ENCODE peak calls at places on chromosomes 13 and 19, in eight cellular contexts. One of them, this sample, is unnamed.
A peak's percentile ranks its signal among the peaks of the same experiment; 100 is the strongest.

GRCh38 chr19:16571283-16571682 is 932 bp downstream of the SLC35E1 start:
- DNase-seq in HAP-1: no peak
- DNase-seq in PC-3: peak; percentile 49
- DNase-seq in Caco-2: no peak
- DNase-seq in left ventricle myocardium inferior: no peak
- DNase-seq in aorta: no peak
- DNase-seq in BE2C: no peak
- DNase-seq in lung: no peak
- DNase-seq in this sample: no peak

GRCh38 chr19:24078688-24079087 is 8.3 kb upstream of the ZNF254 start:
- DNase-seq in aorta: no peak
- DNase-seq in HAP-1: peak; percentile 13
- DNase-seq in lung: no peak
- DNase-seq in Caco-2: no peak
- DNase-seq in BE2C: no peak
- DNase-seq in PC-3: no peak
- DNase-seq in left ventricle myocardium inferior: no peak
- DNase-seq in this sample: no peak

GRCh38 chr13:109196896-109197295 is 567.5 kb downstream of the MYO16 start:
- DNase-seq in PC-3: no peak
- DNase-seq in left ventricle myocardium inferior: no peak
- DNase-seq in aorta: no peak
- DNase-seq in Caco-2: no peak
- DNase-seq in BE2C: peak; percentile 51
- DNase-seq in HAP-1: peak; percentile 7
- DNase-seq in lung: no peak
- DNase-seq in this sample: no peak

GRCh38 chr19:33496016-33496415 is 25.6 kb downstream of the PEPD start:
- DNase-seq in left ventricle myocardium inferior: no peak
- DNase-seq in lung: no peak
- DNase-seq in aorta: peak; percentile 5
- DNase-seq in Caco-2: no peak
- DNase-seq in BE2C: peak; percentile 47
- DNase-seq in PC-3: no peak
- DNase-seq in HAP-1: no peak
- DNase-seq in this sample: no peak

GRCh38 chr19:40286235-40286530 is 1.0 kb upstream of the AKT2 start:
- DNase-seq in aorta: no peak
- DNase-seq in BE2C: no peak
- DNase-seq in left ventricle myocardium inferior: no peak
- DNase-seq in Caco-2: no peak
- DNase-seq in lung: no peak
- DNase-seq in HAP-1: no peak
- DNase-seq in PC-3: no peak
- DNase-seq in this sample: no peak

GRCh38 chr19:55640043-55640576 is 692 bp upstream of the ZNF580 start:
- DNase-seq in PC-3: no peak
- DNase-seq in Caco-2: peak; percentile 89
- DNase-seq in HAP-1: no peak
- DNase-seq in lung: peak; percentile 64
- DNase-seq in left ventricle myocardium inferior: peak; percentile 65
- DNase-seq in BE2C: peak; percentile 74
- DNase-seq in aorta: peak; percentile 82
- DNase-seq in this sample: peak; percentile 54

GRCh38 chr13:111373486-111373885 is 53.0 kb downstream of the TEX29 start:
- DNase-seq in PC-3: no peak
- DNase-seq in aorta: no peak
- DNase-seq in left ventricle myocardium inferior: no peak
- DNase-seq in HAP-1: no peak
- DNase-seq in lung: peak; percentile 9
- DNase-seq in Caco-2: no peak
- DNase-seq in BE2C: no peak
- DNase-seq in this sample: no peak

GRCh38 chr19:13262450-13262849 is 112.2 kb downstream of the IER2 start:
- DNase-seq in Caco-2: no peak
- DNase-seq in PC-3: peak; percentile 88
- DNase-seq in HAP-1: no peak
- DNase-seq in left ventricle myocardium inferior: no peak
- DNase-seq in lung: no peak
- DNase-seq in BE2C: no peak
- DNase-seq in aorta: no peak
- DNase-seq in this sample: no peak

GRCh38 chr19:7605490-7606222 is 10.0 kb downstream of the CAMSAP3 start:
- DNase-seq in HAP-1: peak; percentile 81
- DNase-seq in left ventricle myocardium inferior: no peak
- DNase-seq in Caco-2: peak; percentile 79
- DNase-seq in BE2C: peak; percentile 93
- DNase-seq in aorta: no peak
- DNase-seq in PC-3: peak; percentile 71
- DNase-seq in lung: no peak
- DNase-seq in this sample: no peak

GRCh38 chr13:65638572-65639168 is 1591.5 kb downstream of the PCDH9 start:
- DNase-seq in left ventricle myocardium inferior: no peak
- DNase-seq in BE2C: peak; percentile 40
- DNase-seq in Caco-2: no peak
- DNase-seq in aorta: no peak
- DNase-seq in PC-3: peak; percentile 56
- DNase-seq in lung: no peak
- DNase-seq in HAP-1: peak; percentile 43
- DNase-seq in this sample: no peak

GRCh38 chr13:34020388-34020787 is 202.4 kb downstream of the RFC3 start:
- DNase-seq in HAP-1: no peak
- DNase-seq in Caco-2: no peak
- DNase-seq in aorta: no peak
- DNase-seq in left ventricle myocardium inferior: no peak
- DNase-seq in PC-3: peak; percentile 60
- DNase-seq in lung: no peak
- DNase-seq in BE2C: no peak
- DNase-seq in this sample: no peak

GRCh38 chr13:23386533-23386932 is 47.0 kb downstream of the SACS start:
- DNase-seq in Caco-2: no peak
- DNase-seq in PC-3: no peak
- DNase-seq in left ventricle myocardium inferior: no peak
- DNase-seq in BE2C: no peak
- DNase-seq in lung: no peak
- DNase-seq in HAP-1: no peak
- DNase-seq in aorta: no peak
- DNase-seq in this sample: no peak

GRCh38 chr19:1555802-1556638 is 12.1 kb downstream of the MEX3D start:
- DNase-seq in lung: no peak
- DNase-seq in PC-3: no peak
- DNase-seq in left ventricle myocardium inferior: no peak
- DNase-seq in aorta: no peak
- DNase-seq in Caco-2: no peak
- DNase-seq in HAP-1: no peak
- DNase-seq in BE2C: no peak
- DNase-seq in this sample: no peak

GRCh38 chr13:113668491-113668971 is 1.5 kb downstream of the GRK1 start:
- DNase-seq in aorta: peak; percentile 25
- DNase-seq in left ventricle myocardium inferior: peak; percentile 4
- DNase-seq in HAP-1: no peak
- DNase-seq in BE2C: no peak
- DNase-seq in lung: no peak
- DNase-seq in PC-3: no peak
- DNase-seq in Caco-2: peak; percentile 23
- DNase-seq in this sample: no peak

GRCh38 chr13:113559901-113560644 is 24.5 kb upstream of the TFDP1 start:
- DNase-seq in left ventricle myocardium inferior: no peak
- DNase-seq in BE2C: no peak
- DNase-seq in HAP-1: peak; percentile 6
- DNase-seq in Caco-2: peak; percentile 29
- DNase-seq in PC-3: no peak
- DNase-seq in aorta: no peak
- DNase-seq in lung: peak; percentile 25
- DNase-seq in this sample: no peak

GRCh38 chr19:44344255-44344654 is 12.2 kb downstream of the ZNF112 start:
- DNase-seq in aorta: no peak
- DNase-seq in Caco-2: no peak
- DNase-seq in PC-3: no peak
- DNase-seq in HAP-1: no peak
- DNase-seq in lung: no peak
- DNase-seq in BE2C: no peak
- DNase-seq in left ventricle myocardium inferior: no peak
- DNase-seq in this sample: no peak

GRCh38 chr13:20814224-20814910 is 40.6 kb upstream of the EEF1AKMT1 start:
- DNase-seq in HAP-1: no peak
- DNase-seq in aorta: peak; percentile 89
- DNase-seq in lung: peak; percentile 90
- DNase-seq in BE2C: peak; percentile 83
- DNase-seq in PC-3: peak; percentile 82
- DNase-seq in left ventricle myocardium inferior: peak; percentile 81
- DNase-seq in Caco-2: no peak
- DNase-seq in this sample: peak; percentile 82

GRCh38 chr13:26485786-26486185 is 71.7 kb upstream of the WASF3 start:
- DNase-seq in PC-3: no peak
- DNase-seq in aorta: no peak
- DNase-seq in BE2C: no peak
- DNase-seq in left ventricle myocardium inferior: no peak
- DNase-seq in lung: no peak
- DNase-seq in HAP-1: no peak
- DNase-seq in Caco-2: no peak
- DNase-seq in this sample: no peak

GRCh38 chr13:26487781-26488180 is 69.7 kb upstream of the WASF3 start:
- DNase-seq in BE2C: no peak
- DNase-seq in Caco-2: no peak
- DNase-seq in PC-3: no peak
- DNase-seq in left ventricle myocardium inferior: no peak
- DNase-seq in aorta: no peak
- DNase-seq in HAP-1: no peak
- DNase-seq in lung: no peak
- DNase-seq in this sample: no peak

GRCh38 chr13:26485288-26485687 is 72.2 kb upstream of the WASF3 start:
- DNase-seq in HAP-1: no peak
- DNase-seq in aorta: no peak
- DNase-seq in BE2C: no peak
- DNase-seq in Caco-2: no peak
- DNase-seq in PC-3: no peak
- DNase-seq in lung: no peak
- DNase-seq in left ventricle myocardium inferior: no peak
- DNase-seq in this sample: no peak

GRCh38 chr13:26486550-26486949 is 70.9 kb upstream of the WASF3 start:
- DNase-seq in aorta: no peak
- DNase-seq in HAP-1: no peak
- DNase-seq in lung: no peak
- DNase-seq in Caco-2: no peak
- DNase-seq in PC-3: no peak
- DNase-seq in left ventricle myocardium inferior: peak; percentile 56
- DNase-seq in BE2C: no peak
- DNase-seq in this sample: no peak

GRCh38 chr13:26488236-26489028 is 69.1 kb upstream of the WASF3 start:
- DNase-seq in Caco-2: no peak
- DNase-seq in BE2C: no peak
- DNase-seq in left ventricle myocardium inferior: no peak
- DNase-seq in PC-3: no peak
- DNase-seq in aorta: no peak
- DNase-seq in HAP-1: no peak
- DNase-seq in lung: no peak
- DNase-seq in this sample: no peak
- H3K4me3 ChIP-seq in Caco-2: no peak overlapping the region
- H3K4me3 ChIP-seq in BE2C: no peak overlapping the region
- H3K4me3 ChIP-seq in left ventricle myocardium inferior: no peak overlapping the region
- H3K4me3 ChIP-seq in PC-3: no peak overlapping the region
- H3K4me3 ChIP-seq in aorta: no peak overlapping the region
- H3K4me3 ChIP-seq in HAP-1: no peak overlapping the region
- H3K4me3 ChIP-seq in lung: no peak overlapping the region
- H3K4me3 ChIP-seq in this sample: no peak overlapping the region

GRCh38 chr13:102041544-102041943 is 360.3 kb downstream of the FGF14 start:
- DNase-seq in BE2C: no peak
- DNase-seq in Caco-2: no peak
- DNase-seq in aorta: no peak
- DNase-seq in PC-3: no peak
- DNase-seq in left ventricle myocardium inferior: no peak
- DNase-seq in HAP-1: no peak
- DNase-seq in lung: no peak
- DNase-seq in this sample: no peak

GRCh38 chr13:102042746-102043145 is 359.1 kb downstream of the FGF14 start:
- DNase-seq in BE2C: no peak
- DNase-seq in aorta: no peak
- DNase-seq in left ventricle myocardium inferior: no peak
- DNase-seq in HAP-1: no peak
- DNase-seq in lung: no peak
- DNase-seq in PC-3: no peak
- DNase-seq in Caco-2: no peak
- DNase-seq in this sample: no peak

GRCh38 chr13:102040812-102041211 is 361.0 kb downstream of the FGF14 start:
- DNase-seq in HAP-1: no peak
- DNase-seq in PC-3: no peak
- DNase-seq in aorta: no peak
- DNase-seq in Caco-2: no peak
- DNase-seq in BE2C: no peak
- DNase-seq in left ventricle myocardium inferior: no peak
- DNase-seq in lung: no peak
- DNase-seq in this sample: no peak

GRCh38 chr13:102049853-102050252 is 352.0 kb downstream of the FGF14 start:
- DNase-seq in HAP-1: no peak
- DNase-seq in aorta: no peak
- DNase-seq in lung: no peak
- DNase-seq in left ventricle myocardium inferior: no peak
- DNase-seq in PC-3: no peak
- DNase-seq in Caco-2: no peak
- DNase-seq in BE2C: no peak
- DNase-seq in this sample: no peak

DNA sequence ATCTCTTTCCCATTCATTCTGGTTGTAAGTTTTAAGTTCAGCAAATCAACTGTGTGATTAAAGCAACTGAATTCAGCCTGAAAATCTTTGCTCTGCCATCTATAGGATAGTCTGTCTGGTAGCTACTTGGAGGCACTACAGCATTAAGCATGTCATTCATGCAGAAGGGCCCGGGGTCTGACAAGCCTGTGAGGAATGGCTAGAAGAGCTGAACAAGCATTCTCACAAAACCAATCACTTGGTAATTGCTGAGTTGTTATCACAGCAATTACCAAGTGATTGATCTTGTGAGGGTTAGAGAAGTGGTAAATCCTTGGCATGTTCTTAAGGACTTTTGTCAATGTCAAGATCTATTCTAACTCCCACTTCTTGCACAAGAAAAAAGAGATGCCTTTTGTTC is 356.1 kb downstream of the FGF14 start:
- DNase-seq in Caco-2: no peak
- DNase-seq in HAP-1: no peak
- DNase-seq in PC-3: no peak
- DNase-seq in aorta: no peak
- DNase-seq in left ventricle myocardium inferior: no peak
- DNase-seq in lung: no peak
- DNase-seq in BE2C: peak; percentile 25
- DNase-seq in this sample: no peak
- H3K36me3 ChIP-seq in Caco-2: no peaks in the 10 kb centered on the region
- H3K36me3 ChIP-seq in HAP-1: no peaks in the 10 kb centered on the region
- H3K36me3 ChIP-seq in PC-3: no peaks in the 10 kb centered on the region
- H3K36me3 ChIP-seq in aorta: no peaks in the 10 kb centered on the region
- H3K36me3 ChIP-seq in left ventricle myocardium inferior: no peaks in the 10 kb centered on the region
- H3K36me3 ChIP-seq in lung: no peaks in the 10 kb centered on the region
- H3K36me3 ChIP-seq in BE2C: no peaks in the 10 kb centered on the region
- H3K36me3 ChIP-seq in this sample: no peaks in the 10 kb centered on the region

GRCh38 chr19:8815780-8816179 is 16.3 kb downstream of the ZNF558 start:
- DNase-seq in PC-3: no peak
- DNase-seq in HAP-1: no peak
- DNase-seq in left ventricle myocardium inferior: no peak
- DNase-seq in Caco-2: no peak
- DNase-seq in BE2C: no peak
- DNase-seq in lung: no peak
- DNase-seq in aorta: no peak
- DNase-seq in this sample: no peak
- H3K9me3 ChIP-seq in PC-3: peaks cover 72% of the 10 kb centered on the region
- H3K9me3 ChIP-seq in HAP-1: peaks cover 34% of the 10 kb centered on the region
- H3K9me3 ChIP-seq in left ventricle myocardium inferior: peaks cover 100% of the 10 kb centered on the region
- H3K9me3 ChIP-seq in Caco-2: peaks cover 35% of the 10 kb centered on the region
- H3K9me3 ChIP-seq in BE2C: no peaks in the 10 kb centered on the region
- H3K9me3 ChIP-seq in lung: peaks cover 45% of the 10 kb centered on the region
- H3K9me3 ChIP-seq in aorta: peaks cover 41% of the 10 kb centered on the region
- H3K9me3 ChIP-seq in this sample: peaks cover 100% of the 10 kb centered on the region

GRCh38 chr19:34678421-34678820 is 943 bp downstream of the ZNF302 start:
- DNase-seq in left ventricle myocardium inferior: no peak
- DNase-seq in PC-3: no peak
- DNase-seq in HAP-1: no peak
- DNase-seq in Caco-2: no peak
- DNase-seq in aorta: no peak
- DNase-seq in BE2C: no peak
- DNase-seq in lung: no peak
- DNase-seq in this sample: no peak
- H3K4me3 ChIP-seq in left ventricle myocardium inferior: peak overlapping the region; percentile 84
- H3K4me3 ChIP-seq in PC-3: peak overlapping the region; percentile 86
- H3K4me3 ChIP-seq in HAP-1: no peak overlapping the region
- H3K4me3 ChIP-seq in Caco-2: peak overlapping the region; percentile 95
- H3K4me3 ChIP-seq in aorta: peak overlapping the region; percentile 76
- H3K4me3 ChIP-seq in BE2C: peak overlapping the region; percentile 88
- H3K4me3 ChIP-seq in lung: no peak overlapping the region
- H3K4me3 ChIP-seq in this sample: peak overlapping the region; percentile 86